ENCODE peak calls at places on chromosomes 12 and 14, in eight cellular contexts. A is A549, H is endodermal cell, Y is tibial artery, N is vagina, K is prostate gland, O is left ventricle myocardium inferior, Z is hepatocyte. W is an unnamed sample. For H3K4me1, the result is how much of the 10 kb centered on the place peaks cover.

GRCh38 chr12:113535100-113535499 is 63.4 kb upstream of the LHX5 start:
- DNase-seq in Y (no peak), A (no peak), Z (no peak), N (no peak), K (no peak), O (no peak), H (no peak), W (no peak)

GRCh38 chr14:49461529-49462401 is 124.4 kb downstream of the RPS29 start:
- DNase-seq in A (peak), Y (no peak), N (no peak), K (peak), O (no peak), Z (peak), H (peak), W (peak)

GRCh38 chr12:55720894-55721444 is 776 bp downstream of the RDH5 start:
- DNase-seq in H (peak), A (peak), Y (peak), O (peak), N (no peak), Z (peak), K (peak), W (peak)

GRCh38 chr12:62934799-62935674 is at the start of gene PPM1H:
- DNase-seq in N (no peak), Y (peak), H (peak), O (peak), A (peak), K (peak), Z (peak), W (peak)

GRCh38 chr14:48568688-48569087 is 893.3 kb upstream of the MDGA2 start:
- DNase-seq in Y (no peak), A (no peak), Z (no peak), O (no peak), N (no peak), H (no peak), K (no peak), W (no peak)

GRCh38 chr12:13101854-13102375 is 1.6 kb downstream of the GSG1 start:
- DNase-seq in N (no peak), Z (peak), K (peak), O (no peak), Y (no peak), A (peak), H (no peak), W (peak)

GRCh38 chr12:93198086-93198485 is 179.6 kb upstream of the NUDT4 start:
- DNase-seq in N (no peak), H (no peak), O (no peak), A (peak), Y (no peak), K (no peak), Z (peak), W (no peak)

GRCh38 chr12:79373896-79374499 is 316.8 kb downstream of the PAWR start:
- DNase-seq in Y (no peak), Z (peak), H (peak), N (no peak), K (no peak), A (peak), O (no peak), W (peak)

GRCh38 chr12:6072302-6072752 is 52.1 kb downstream of the VWF start:
- DNase-seq in A (peak), Y (no peak), Z (no peak), N (no peak), O (no peak), K (peak), H (no peak), W (no peak)

DNA sequence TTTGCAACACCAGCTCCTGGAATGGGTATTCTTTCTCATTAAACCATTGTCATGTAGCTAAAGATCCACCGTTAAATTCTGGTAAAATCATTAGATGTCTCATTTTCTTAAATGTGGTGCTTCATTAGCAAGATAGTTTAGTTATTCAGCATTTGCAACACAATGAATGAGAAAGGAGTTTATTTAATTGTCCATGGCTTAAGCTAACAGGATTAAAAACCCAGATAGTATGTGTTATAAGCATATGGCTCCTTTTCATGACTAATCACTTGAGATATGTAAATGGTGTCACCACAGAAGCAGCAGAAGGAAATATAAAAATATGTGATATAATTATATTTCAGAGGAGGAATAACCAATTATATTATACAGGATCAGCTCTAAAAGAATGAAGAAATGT is 155.9 kb upstream of the ARHGAP5 start:
- DNase-seq in N (no peak), Z (no peak), Y (no peak), H (no peak), O (no peak), A (no peak), K (no peak), W (no peak)
- H3K4me1 ChIP-seq in N (under half), Z (under half), Y (under half), H (under half), O (under half), A (under half), K (under half), W (under half)

DNA sequence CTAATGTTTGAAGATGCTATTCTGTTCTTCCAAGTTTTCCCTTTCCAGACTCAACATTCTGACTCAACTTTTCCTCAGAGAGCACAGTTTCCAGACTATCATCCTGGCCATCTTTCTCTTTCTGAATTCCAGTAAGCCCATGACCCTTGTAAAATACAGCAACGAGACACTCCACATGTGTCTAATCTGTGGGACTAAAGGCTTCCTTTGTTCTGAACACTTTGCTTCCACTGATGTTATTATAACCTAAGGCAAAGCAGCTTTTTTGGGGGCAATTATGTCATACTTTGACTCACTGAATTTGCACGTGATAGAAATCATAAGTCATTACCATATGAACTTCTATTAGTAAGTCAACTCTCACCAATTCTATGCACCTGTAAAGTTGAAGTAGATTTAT is 6.3 kb upstream of the ART4 start:
- DNase-seq in A (no peak), N (no peak), H (no peak), Z (no peak), O (no peak), Y (no peak), K (no peak), W (no peak)
- H3K27ac ChIP-seq in A (no peak), N (peak), H (no peak), Z (peak), O (peak), Y (peak), K (peak), W (no peak)

GRCh38 chr12:128815779-128816642 is 7.7 kb downstream of the SLC15A4 start:
- DNase-seq in A (no peak), Y (no peak), Z (no peak), N (no peak), H (no peak), K (no peak), O (no peak), W (no peak)

GRCh38 chr12:128814411-128815261 is 9.1 kb downstream of the SLC15A4 start:
- DNase-seq in H (no peak), Z (no peak), O (no peak), A (no peak), N (no peak), Y (no peak), K (no peak), W (no peak)

GRCh38 chr12:128818065-128819022 is 5.4 kb downstream of the SLC15A4 start:
- DNase-seq in Y (no peak), H (no peak), Z (peak), A (peak), O (no peak), K (no peak), N (no peak), W (no peak)

GRCh38 chr12:128817115-128818015 is 6.4 kb downstream of the SLC15A4 start:
- DNase-seq in N (no peak), Y (peak), Z (peak), A (no peak), H (no peak), O (peak), K (no peak), W (no peak)

GRCh38 chr12:128816643-128816920 is 7.2 kb downstream of the SLC15A4 start:
- DNase-seq in K (no peak), Z (no peak), H (no peak), O (no peak), N (no peak), Y (no peak), A (no peak), W (no peak)
- H3K4me1 ChIP-seq in K (under half), Z (under half), H (under half), O (half or more), N (half or more), Y (half or more), A (under half), W (under half)

GRCh38 chr14:63933701-63934100 is 80.9 kb downstream of the SYNE2 start:
- DNase-seq in H (no peak), K (no peak), N (no peak), Y (no peak), A (no peak), Z (no peak), O (no peak), W (no peak)

GRCh38 chr14:63928744-63929174 is 76.0 kb downstream of the SYNE2 start:
- DNase-seq in O (no peak), A (no peak), K (no peak), N (no peak), H (no peak), Z (no peak), Y (no peak), W (no peak)

GRCh38 chr14:63939006-63939270 is 86.1 kb downstream of the SYNE2 start:
- DNase-seq in Z (no peak), Y (no peak), H (no peak), A (no peak), N (no peak), K (no peak), O (no peak), W (no peak)

GRCh38 chr14:63938198-63939005 is 85.6 kb downstream of the SYNE2 start:
- DNase-seq in K (no peak), A (no peak), N (no peak), Y (no peak), Z (no peak), O (no peak), H (no peak), W (no peak)

GRCh38 chr14:63933110-63933509 is 80.3 kb downstream of the SYNE2 start:
- DNase-seq in H (no peak), Y (no peak), O (no peak), K (no peak), N (no peak), A (no peak), Z (no peak), W (no peak)
- H3K27ac ChIP-seq in H (peak), Y (no peak), O (peak), K (no peak), N (no peak), A (no peak), Z (no peak), W (peak)

DNA sequence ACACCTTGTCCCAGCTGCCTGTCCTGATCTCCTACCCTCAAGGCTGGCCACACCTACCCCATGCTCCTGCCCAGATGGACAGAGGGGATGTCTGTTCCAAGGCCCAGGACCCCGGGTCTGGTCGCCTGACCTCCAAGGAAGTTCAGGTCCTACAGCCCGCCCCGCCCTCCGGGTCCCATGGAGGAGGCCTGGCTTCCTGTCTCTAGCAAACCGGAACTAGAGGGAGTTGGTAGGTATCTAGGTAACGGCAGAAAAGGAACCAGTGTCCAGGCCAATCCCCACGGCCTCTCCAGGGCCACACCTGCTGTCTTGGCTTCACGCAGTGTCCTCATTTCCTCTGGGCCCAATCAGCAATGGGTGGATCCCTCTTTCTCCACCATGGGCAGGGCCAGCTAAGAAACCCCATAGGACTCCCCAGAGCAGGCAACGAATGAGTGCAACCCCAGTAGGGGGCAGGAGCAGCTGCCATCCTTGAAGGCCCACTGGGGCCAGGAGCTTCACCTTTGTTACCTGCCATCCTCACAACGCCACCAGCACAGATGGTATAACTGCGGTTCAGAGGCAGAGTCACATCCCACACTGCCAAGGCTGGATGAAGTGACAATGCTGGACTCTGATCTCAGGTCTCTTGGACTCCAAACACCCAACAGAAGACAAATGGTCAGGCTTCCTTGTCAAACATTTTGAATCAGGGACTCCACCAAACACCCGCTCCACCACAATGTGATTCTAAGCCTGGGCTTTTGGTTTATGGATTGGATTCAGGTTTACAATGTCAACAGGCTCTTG is 25.1 kb upstream of the RPLP0 start:
- DNase-seq in K (no peak), Y (no peak), O (peak), N (no peak), Z (no peak), H (no peak), A (no peak), W (peak)
- H3K4me1 ChIP-seq in K (under half), Y (half or more), O (half or more), N (half or more), Z (half or more), H (half or more), A (half or more), W (under half)